ENCODE peak calls at places on chromosomes 2 and 18, in five cellular contexts. One of them, this sample, is unnamed.

GRCh38 chr2:44186800-44187199 is 18.1 kb downstream of the PPM1B start:
- DNase-seq in mammary epithelial cell: no peak
- DNase-seq in stomach: no peak
- DNase-seq in left ventricle myocardium inferior: no peak
- DNase-seq in cardiac muscle cell: peak; percentile 27
- DNase-seq in this sample: no peak

GRCh38 chr2:70525032-70525431 is 28.6 kb downstream of the TGFA start:
- DNase-seq in mammary epithelial cell: peak; percentile 88
- DNase-seq in stomach: peak; percentile 53
- DNase-seq in left ventricle myocardium inferior: no peak
- DNase-seq in cardiac muscle cell: peak; percentile 11
- DNase-seq in this sample: peak; percentile 80

GRCh38 chr2:72719416-72719815 is 106.4 kb downstream of the EXOC6B start:
- DNase-seq in mammary epithelial cell: peak; percentile 39
- DNase-seq in stomach: no peak
- DNase-seq in left ventricle myocardium inferior: no peak
- DNase-seq in cardiac muscle cell: peak; percentile 23
- DNase-seq in this sample: peak; percentile 40

GRCh38 chr2:118842687-118843491 is 4.6 kb downstream of the EN1 start:
- DNase-seq in mammary epithelial cell: no peak
- DNase-seq in stomach: no peak
- DNase-seq in left ventricle myocardium inferior: no peak
- DNase-seq in cardiac muscle cell: peak; percentile 40
- DNase-seq in this sample: no peak

GRCh38 chr18:2884706-2885285 is 38.0 kb downstream of the EMILIN2 start:
- DNase-seq in mammary epithelial cell: no peak
- DNase-seq in stomach: no peak
- DNase-seq in left ventricle myocardium inferior: no peak
- DNase-seq in cardiac muscle cell: no peak
- DNase-seq in this sample: no peak

GRCh38 chr18:4430836-4431235 is 24.3 kb downstream of the DLGAP1 start:
- DNase-seq in mammary epithelial cell: no peak
- DNase-seq in stomach: no peak
- DNase-seq in left ventricle myocardium inferior: no peak
- DNase-seq in cardiac muscle cell: no peak
- DNase-seq in this sample: no peak

GRCh38 chr2:156191547-156191946 is 141.0 kb downstream of the NR4A2 start:
- DNase-seq in mammary epithelial cell: no peak
- DNase-seq in stomach: no peak
- DNase-seq in left ventricle myocardium inferior: no peak
- DNase-seq in cardiac muscle cell: peak; percentile 13
- DNase-seq in this sample: peak; percentile 4

GRCh38 chr18:79496978-79497637 is 101.4 kb downstream of the NFATC1 start:
- DNase-seq in mammary epithelial cell: no peak
- DNase-seq in stomach: no peak
- DNase-seq in left ventricle myocardium inferior: peak; percentile 29
- DNase-seq in cardiac muscle cell: peak; percentile 91
- DNase-seq in this sample: no peak

GRCh38 chr2:231138699-231139098 is 13.9 kb upstream of the HTR2B start:
- DNase-seq in mammary epithelial cell: no peak
- DNase-seq in stomach: no peak
- DNase-seq in left ventricle myocardium inferior: no peak
- DNase-seq in cardiac muscle cell: peak; percentile 27
- DNase-seq in this sample: no peak

GRCh38 chr2:62292190-62292589 is 96.3 kb downstream of the B3GNT2 start:
- DNase-seq in mammary epithelial cell: peak; percentile 76
- DNase-seq in stomach: peak; percentile 60
- DNase-seq in left ventricle myocardium inferior: no peak
- DNase-seq in cardiac muscle cell: peak; percentile 43
- DNase-seq in this sample: no peak

GRCh38 chr2:86251840-86252266 is 52.6 kb downstream of the MRPL35 start:
- DNase-seq in mammary epithelial cell: no peak
- DNase-seq in stomach: peak; percentile 79
- DNase-seq in left ventricle myocardium inferior: peak; percentile 38
- DNase-seq in cardiac muscle cell: peak; percentile 9
- DNase-seq in this sample: no peak

DNA sequence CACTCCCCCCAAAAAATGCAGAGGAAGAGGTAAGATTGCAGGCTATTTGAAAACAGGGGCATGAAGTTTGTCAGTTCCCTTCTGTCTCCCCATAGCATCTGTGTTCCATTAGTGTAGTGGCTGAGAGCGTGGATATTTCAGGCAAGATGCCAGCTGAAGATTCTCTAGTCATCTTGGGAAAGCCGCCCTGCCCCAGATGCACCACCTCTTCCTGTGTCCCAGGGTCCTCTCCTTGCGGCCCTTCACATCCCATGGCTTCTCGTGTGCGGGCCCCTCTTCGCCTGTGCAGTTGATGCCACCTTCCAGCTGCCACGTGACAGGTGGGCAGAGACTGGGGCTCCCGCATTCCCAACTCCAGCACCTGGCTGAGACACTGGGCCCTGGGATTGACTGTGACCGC is 16.1 kb downstream of the TMEM127 start:
- DNase-seq in mammary epithelial cell: no peak
- DNase-seq in stomach: no peak
- DNase-seq in left ventricle myocardium inferior: no peak
- DNase-seq in cardiac muscle cell: peak; percentile 51
- DNase-seq in this sample: no peak
- H3K27ac ChIP-seq in mammary epithelial cell: no peak overlapping the region
- H3K27ac ChIP-seq in stomach: peak overlapping the region; percentile 36
- H3K27ac ChIP-seq in left ventricle myocardium inferior: peak overlapping the region; percentile 96
- H3K27ac ChIP-seq in cardiac muscle cell: peak overlapping the region; percentile 67
- H3K27ac ChIP-seq in this sample: peak overlapping the region; percentile 18

GRCh38 chr2:160440888-160441287 is 52.7 kb downstream of the RBMS1 start:
- DNase-seq in mammary epithelial cell: no peak
- DNase-seq in stomach: no peak
- DNase-seq in left ventricle myocardium inferior: no peak
- DNase-seq in cardiac muscle cell: no peak
- DNase-seq in this sample: no peak
- TF ChIP-seq CTCF in mammary epithelial cell: no peak
- TF ChIP-seq CTCF in stomach: no peak
- TF ChIP-seq CTCF in left ventricle myocardium inferior: no peak
- TF ChIP-seq CTCF in cardiac muscle cell: no peak
- TF ChIP-seq CTCF in this sample: no peak

DNA sequence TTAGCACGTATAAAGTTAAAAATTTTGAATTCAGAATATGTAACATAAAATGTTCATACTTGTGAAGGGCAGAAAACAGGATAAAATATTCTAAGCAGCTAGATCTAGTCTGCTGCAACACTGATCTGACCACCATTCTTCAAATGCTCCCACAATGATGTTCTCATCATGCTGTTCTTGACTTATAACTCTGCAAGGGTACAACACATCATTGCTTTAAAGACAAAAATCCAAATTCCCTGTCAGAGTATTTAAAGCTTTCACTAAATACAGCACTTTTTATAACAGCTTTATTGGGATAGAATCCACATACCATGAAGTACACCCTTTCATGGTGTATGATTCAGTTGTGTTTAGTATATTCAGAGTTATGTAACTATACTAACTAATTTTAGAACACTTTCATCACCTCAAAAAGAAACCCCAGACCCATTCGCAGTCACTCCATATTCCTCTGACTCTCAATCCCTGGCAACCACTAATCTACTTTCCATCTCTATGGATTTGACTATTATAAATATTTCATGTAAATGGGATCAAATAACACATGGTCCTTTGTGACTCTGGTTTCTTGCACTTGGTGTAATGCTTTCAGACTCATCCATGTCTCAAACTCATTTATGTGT is 56.4 kb downstream of the MAP4K3 start:
- DNase-seq in mammary epithelial cell: no peak
- DNase-seq in stomach: no peak
- DNase-seq in left ventricle myocardium inferior: no peak
- DNase-seq in cardiac muscle cell: peak; percentile 23
- DNase-seq in this sample: no peak
- H3K27ac ChIP-seq in mammary epithelial cell: peak overlapping the region; percentile 59
- H3K27ac ChIP-seq in stomach: peak overlapping the region; percentile 54
- H3K27ac ChIP-seq in left ventricle myocardium inferior: peak overlapping the region; percentile 83
- H3K27ac ChIP-seq in cardiac muscle cell: peak overlapping the region; percentile 29
- H3K27ac ChIP-seq in this sample: no peak overlapping the region

GRCh38 chr2:31888550-31888949 is 122.3 kb downstream of the MEMO1 start:
- DNase-seq in mammary epithelial cell: no peak
- DNase-seq in stomach: no peak
- DNase-seq in left ventricle myocardium inferior: no peak
- DNase-seq in cardiac muscle cell: peak; percentile 17
- DNase-seq in this sample: no peak

GRCh38 chr2:31889044-31889443 is 121.8 kb downstream of the MEMO1 start:
- DNase-seq in mammary epithelial cell: no peak
- DNase-seq in stomach: no peak
- DNase-seq in left ventricle myocardium inferior: no peak
- DNase-seq in cardiac muscle cell: no peak
- DNase-seq in this sample: no peak

DNA sequence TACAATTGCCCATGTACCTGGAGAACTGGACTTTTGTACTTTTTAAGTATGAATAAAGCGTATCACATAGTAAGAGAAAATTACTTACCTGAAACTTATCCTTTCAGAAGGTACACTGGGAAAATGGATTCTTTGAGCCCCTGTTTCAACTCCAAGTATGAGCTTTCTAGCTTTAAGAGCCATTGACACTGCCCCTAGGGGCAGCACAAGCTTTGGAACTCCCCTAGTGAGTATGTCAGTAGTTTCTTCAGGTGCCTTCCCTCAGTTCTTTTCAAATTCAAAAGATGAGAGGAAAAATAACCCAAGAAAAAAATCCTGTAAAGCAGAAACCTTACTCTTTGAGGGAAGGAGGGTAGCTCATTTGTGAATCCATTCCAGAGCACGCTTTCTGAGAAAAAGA is 124.1 kb downstream of the MEMO1 start:
- DNase-seq in mammary epithelial cell: no peak
- DNase-seq in stomach: no peak
- DNase-seq in left ventricle myocardium inferior: no peak
- DNase-seq in cardiac muscle cell: peak; percentile 14
- DNase-seq in this sample: no peak
- TF ChIP-seq CTCF in mammary epithelial cell: no peak
- TF ChIP-seq CTCF in stomach: no peak
- TF ChIP-seq CTCF in left ventricle myocardium inferior: peak; percentile 34
- TF ChIP-seq CTCF in cardiac muscle cell: peak; percentile 32
- TF ChIP-seq CTCF in this sample: no peak

GRCh38 chr18:11733031-11733430 is 44.0 kb downstream of the GNAL start:
- DNase-seq in mammary epithelial cell: peak; percentile 63
- DNase-seq in stomach: peak; percentile 81
- DNase-seq in left ventricle myocardium inferior: peak; percentile 77
- DNase-seq in cardiac muscle cell: peak; percentile 74
- DNase-seq in this sample: peak; percentile 70
- H3K27ac ChIP-seq in mammary epithelial cell: no peak overlapping the region
- H3K27ac ChIP-seq in stomach: no peak overlapping the region
- H3K27ac ChIP-seq in left ventricle myocardium inferior: no peak overlapping the region
- H3K27ac ChIP-seq in cardiac muscle cell: no peak overlapping the region
- H3K27ac ChIP-seq in this sample: no peak overlapping the region

GRCh38 chr2:144370937-144371584 is 148.9 kb downstream of the ZEB2 start:
- DNase-seq in mammary epithelial cell: no peak
- DNase-seq in stomach: no peak
- DNase-seq in left ventricle myocardium inferior: no peak
- DNase-seq in cardiac muscle cell: peak; percentile 78
- DNase-seq in this sample: no peak
- TF ChIP-seq CTCF in mammary epithelial cell: no peak
- TF ChIP-seq CTCF in stomach: no peak
- TF ChIP-seq CTCF in left ventricle myocardium inferior: no peak
- TF ChIP-seq CTCF in cardiac muscle cell: no peak
- TF ChIP-seq CTCF in this sample: no peak